ENCODE peak calls at places on chromosomes 6 and 20, in four cellular contexts. H is thyroid gland; J is CD4-positive, CD25-positive, alpha-beta regulatory T cell; Q is HAP-1. F is an unnamed sample. For H3K9me3, H3K4me1 and H3K27me3, the result is how much of the 10 kb centered on the place peaks cover.

GRCh38 chr6:6604015-6604414 is 15.5 kb downstream of the LY86 start:
- DNase-seq in H (no peak), J (no peak), Q (no peak), F (no peak)

GRCh38 chr6:145247677-145248419 is 487.5 kb downstream of the EPM2A start:
- DNase-seq in Q (no peak), H (no peak), J (no peak), F (no peak)

GRCh38 chr6:46821348-46821992 is 28.3 kb downstream of the MEP1A start:
- DNase-seq in H (no peak), Q (no peak), J (no peak), F (no peak)

GRCh38 chr6:43089874-43090556 is 13.9 kb downstream of the PTK7 start:
- DNase-seq in H (peak), Q (no peak), J (no peak), F (no peak)

GRCh38 chr20:45343867-45344721 is 4.1 kb downstream of the SDC4 start:
- DNase-seq in H (peak), J (no peak), Q (no peak), F (peak)

GRCh38 chr20:51578145-51578459 is 35.6 kb upstream of the NFATC2 start:
- DNase-seq in J (no peak), H (no peak), Q (no peak), F (no peak)

GRCh38 chr20:32607324-32607723 is 22.2 kb upstream of the NOL4L start:
- DNase-seq in J (no peak), Q (no peak), H (no peak), F (no peak)

GRCh38 chr6:131281471-131282270 is 146.4 kb downstream of the AKAP7 start:
- DNase-seq in H (peak), J (peak), Q (no peak), F (no peak)

GRCh38 chr20:57661201-57662027 is 41.2 kb upstream of the ZBP1 start:
- DNase-seq in H (peak), Q (no peak), J (no peak), F (no peak)

GRCh38 chr6:25963426-25964123 is 973 bp downstream of the TRIM38 start:
- DNase-seq in Q (peak), H (no peak), J (no peak), F (no peak)

GRCh38 chr20:33081411-33082154 is 2.1 kb downstream of the BPIFB4 start:
- DNase-seq in H (no peak), Q (no peak), J (no peak), F (no peak)

GRCh38 chr6:166056637-166057036 is 111.0 kb downstream of the TBXT start:
- DNase-seq in H (no peak), J (no peak), Q (no peak), F (no peak)

GRCh38 chr6:145887969-145888368 is 73.4 kb upstream of the FBXO30 start:
- DNase-seq in Q (no peak), J (peak), H (peak), F (no peak)

GRCh38 chr6:131061041-131061770 is 1.8 kb downstream of the EPB41L2 start:
- DNase-seq in H (no peak), Q (no peak), J (peak), F (peak)

GRCh38 chr20:38283236-38283635 is 20.7 kb upstream of the BPI start:
- DNase-seq in H (no peak), Q (no peak), J (no peak), F (no peak)

GRCh38 chr6:108436771-108437170 is 123.9 kb upstream of the FOXO3 start:
- DNase-seq in H (no peak), J (no peak), Q (no peak), F (no peak)

GRCh38 chr6:113306552-113307145 is 550.5 kb upstream of the MARCKS start:
- DNase-seq in J (peak), Q (no peak), H (peak), F (peak)

GRCh38 chr20:62668441-62669027 is 26.2 kb downstream of the SLCO4A1 start:
- DNase-seq in J (no peak), H (peak), Q (peak), F (peak)

GRCh38 chr20:33450867-33451266 is 7.3 kb upstream of the SNTA1 start:
- DNase-seq in Q (no peak), H (no peak), J (no peak), F (no peak)

GRCh38 chr20:16537025-16537665 is 36.1 kb downstream of the KIF16B start:
- DNase-seq in J (no peak), Q (no peak), H (no peak), F (no peak)

GRCh38 chr20:16537918-16538317 is 35.3 kb downstream of the KIF16B start:
- DNase-seq in J (no peak), H (no peak), Q (no peak), F (no peak)

GRCh38 chr20:16533493-16533892 is 39.8 kb downstream of the KIF16B start:
- DNase-seq in J (no peak), H (no peak), Q (no peak), F (no peak)

GRCh38 chr20:16538779-16539178 is 34.5 kb downstream of the KIF16B start:
- DNase-seq in J (no peak), H (no peak), Q (no peak), F (no peak)

GRCh38 chr20:16535281-16535680 is 38.0 kb downstream of the KIF16B start:
- DNase-seq in H (no peak), Q (no peak), J (no peak), F (no peak)
- H3K9me3 ChIP-seq in H (under half), Q (under half), J (under half), F (under half)

DNA sequence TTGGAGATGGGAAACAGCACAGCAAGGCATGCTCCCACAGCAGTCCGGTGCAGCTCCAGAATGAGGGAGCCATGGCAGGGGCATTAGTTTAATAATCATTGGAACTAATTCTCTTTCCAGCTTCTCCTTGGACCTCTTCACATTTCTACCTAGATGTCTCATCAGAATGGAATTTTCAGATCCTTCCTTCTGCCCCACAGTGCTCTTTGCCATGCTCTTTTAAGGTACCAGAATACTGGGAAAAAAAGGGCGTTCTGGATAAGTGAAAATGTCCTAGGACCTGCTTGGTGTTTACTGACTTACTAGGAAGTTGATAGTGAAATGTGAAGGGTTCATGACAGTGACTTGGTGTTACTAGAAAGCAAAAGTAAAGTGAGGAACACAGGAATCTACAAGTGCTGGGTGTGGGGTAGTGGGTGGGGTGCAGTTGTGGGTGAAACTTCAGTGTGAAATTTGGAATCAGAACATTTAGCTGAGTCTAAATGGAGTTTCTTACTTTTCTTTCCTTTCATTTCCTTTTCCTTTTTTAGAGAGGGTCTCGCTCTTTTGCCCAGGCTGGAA is 207.1 kb downstream of the ARID1B start:
- DNase-seq in H (no peak), J (peak), Q (no peak), F (no peak)
- H3K4me1 ChIP-seq in H (under half), J (under half), Q (under half), F (under half)

GRCh38 chr20:63854069-63854765 is 7.1 kb upstream of the ABHD16B start:
- DNase-seq in J (no peak), Q (no peak), H (no peak), F (peak)
- H3K27me3 ChIP-seq in J (under half), Q (under half), H (under half), F (under half)

GRCh38 chr6:82270791-82271392 is 23.3 kb upstream of the IBTK start:
- DNase-seq in J (peak), Q (peak), H (no peak), F (no peak)
- H3K9me3 ChIP-seq in J (under half), Q (under half), H (under half), F (under half)

DNA sequence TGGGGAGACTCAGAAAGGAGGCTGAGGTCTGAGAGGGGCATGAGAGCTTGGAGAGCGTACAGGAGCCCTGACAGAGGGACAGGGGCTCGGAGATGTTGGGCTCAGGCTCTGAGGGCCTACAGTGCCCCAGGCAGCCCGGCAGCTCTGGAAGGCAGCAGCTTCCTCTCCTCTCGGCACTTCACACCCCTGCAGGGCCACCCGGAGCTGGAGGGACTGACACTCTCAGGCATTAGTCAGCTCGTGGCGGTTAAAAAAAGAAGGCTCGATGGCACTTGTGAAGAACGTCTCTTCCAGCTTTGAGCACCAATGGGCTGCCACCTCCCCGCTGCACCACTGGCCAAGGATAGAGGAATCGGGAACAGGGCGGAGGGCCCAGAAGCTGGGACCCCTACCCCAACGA is 62.6 kb upstream of the SIRPA start:
- DNase-seq in Q (no peak), J (no peak), H (no peak), F (peak)
- H3K4me1 ChIP-seq in Q (under half), J (under half), H (under half), F (under half)

GRCh38 chr6:7685276-7685675 is 40.6 kb upstream of the BMP6 start:
- DNase-seq in H (no peak), Q (no peak), J (no peak), F (no peak)

GRCh38 chr6:7680393-7681075 is 45.4 kb upstream of the BMP6 start:
- DNase-seq in Q (no peak), J (no peak), H (no peak), F (no peak)

GRCh38 chr6:7684843-7685242 is 41.1 kb upstream of the BMP6 start:
- DNase-seq in J (no peak), Q (no peak), H (no peak), F (no peak)

GRCh38 chr6:7684076-7684475 is 41.8 kb upstream of the BMP6 start:
- DNase-seq in H (no peak), J (no peak), Q (no peak), F (no peak)

DNA sequence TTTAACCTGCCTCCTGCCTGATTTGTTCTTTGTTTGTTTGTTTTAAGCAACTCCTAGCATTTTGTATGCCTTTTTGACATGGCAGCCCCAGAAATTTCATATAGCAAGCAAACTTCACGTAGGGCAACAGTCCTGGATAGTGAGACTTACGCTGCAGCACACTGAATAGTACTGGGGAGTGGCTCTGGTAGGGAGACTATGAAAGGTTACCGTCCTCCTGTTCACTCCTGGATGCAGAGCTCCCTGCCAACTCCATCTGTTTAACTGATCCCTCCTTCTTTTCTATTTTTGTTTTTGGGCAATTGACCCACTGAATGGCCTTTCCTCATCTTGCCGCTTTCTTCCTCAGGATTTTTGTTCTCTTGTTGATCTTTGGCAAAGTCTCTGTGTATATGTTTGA is 44.5 kb upstream of the BMP6 start:
- DNase-seq in J (no peak), H (no peak), Q (peak), F (no peak)
- H3K27me3 ChIP-seq in J (under half), H (under half), Q (under half), F (under half)

GRCh38 chr20:6993526-6993925 is 226.0 kb downstream of the BMP2 start:
- DNase-seq in H (no peak), Q (no peak), J (no peak), F (no peak)
- H3K9me3 ChIP-seq in H (under half), Q (under half), J (under half), F (under half)

F was measured in SJSA1.